ENCODE peak calls at places on chromosomes 4 and X, in six cellular contexts. Y is GM12878, X is WTC11, O is H1, T is K562, G is HCT116. I is an unnamed sample.

GRCh38 chr4:100042235-100042634 is 92.2 kb upstream of the H2AZ1 start:
- DNase-seq in T (no peak), Y (no peak), G (no peak), O (no peak), X (no peak), I (no peak)

GRCh38 chr4:152301381-152301780 is 234.5 kb downstream of the FBXW7 start:
- DNase-seq in Y (no peak), G (no peak), X (no peak), T (no peak), O (no peak), I (no peak)

GRCh38 chr4:5964030-5964429 is 54.2 kb downstream of the C4orf50 start:
- DNase-seq in X (no peak), G (no peak), O (no peak), Y (no peak), T (no peak), I (no peak)

GRCh38 chr4:1402516-1403101 is 3.6 kb downstream of the NKX1-1 start:
- DNase-seq in Y (no peak), X (no peak), G (no peak), T (no peak), O (no peak), I (no peak)

GRCh38 chrX:134144231-134144630 is 92.8 kb upstream of the CCDC160 start:
- DNase-seq in O (no peak), Y (no peak), T (peak; percentile 4), X (no peak), G (peak; percentile 1), I (peak; percentile 25)

GRCh38 chr4:37762294-37763163 is 64.0 kb upstream of the PGM2 start:
- DNase-seq in O (no peak), G (peak; percentile 6), X (peak; percentile 20), T (no peak), Y (no peak), I (peak; percentile 9)

GRCh38 chr4:149292422-149293055 is 523.1 kb downstream of the IQCM start:
- DNase-seq in T (no peak), O (no peak), X (no peak), G (no peak), Y (no peak), I (no peak)

GRCh38 chr4:60724623-60725022 is 475.5 kb upstream of the ADGRL3 start:
- DNase-seq in Y (no peak), X (no peak), O (no peak), G (no peak), T (no peak), I (no peak)

GRCh38 chr4:164779080-164779479 is 25.1 kb downstream of the SMIM31 start:
- DNase-seq in G (no peak), O (no peak), Y (no peak), T (no peak), X (no peak), I (no peak)

GRCh38 chr4:108821056-108821925 is 58.4 kb upstream of the ETNPPL start:
- DNase-seq in X (no peak), Y (no peak), T (no peak), O (no peak), G (no peak), I (no peak)

GRCh38 chrX:24767557-24767956 is 73.8 kb downstream of the POLA1 start:
- DNase-seq in X (no peak), T (no peak), G (no peak), O (no peak), Y (no peak), I (no peak)

GRCh38 chrX:40976971-40977370 is 108.3 kb upstream of the USP9X start:
- DNase-seq in X (no peak), T (no peak), O (no peak), G (no peak), Y (no peak), I (no peak)

GRCh38 chr4:102825261-102826071 is 1.9 kb downstream of the UBE2D3 start:
- DNase-seq in G (peak; percentile 53), Y (no peak), T (peak; percentile 17), X (no peak), O (no peak), I (peak; percentile 66)

GRCh38 chr4:89216422-89216821 is 91.2 kb downstream of the GPRIN3 start:
- DNase-seq in O (no peak), G (no peak), Y (no peak), X (no peak), T (no peak), I (no peak)

GRCh38 chr4:83639849-83640493 is 104.1 kb downstream of the GPAT3 start:
- DNase-seq in G (peak; percentile 71), T (peak; percentile 63), Y (peak; percentile 42), X (peak; percentile 38), O (no peak), I (peak; percentile 71)

GRCh38 chrX:9340619-9341304 is 124.1 kb upstream of the TBL1X start:
- DNase-seq in G (no peak), T (no peak), X (no peak), Y (peak; percentile 5), O (no peak), I (no peak)

GRCh38 chr4:4880492-4880891 is 21.0 kb downstream of the MSX1 start:
- DNase-seq in Y (no peak), G (no peak), T (no peak), X (no peak), O (no peak), I (no peak)

GRCh38 chr4:4875611-4876010 is 16.1 kb downstream of the MSX1 start:
- DNase-seq in G (no peak), T (no peak), X (no peak), Y (no peak), O (no peak), I (no peak)

GRCh38 chr4:4874254-4874653 is 14.8 kb downstream of the MSX1 start:
- DNase-seq in O (no peak), X (no peak), T (no peak), Y (no peak), G (no peak), I (no peak)

GRCh38 chr4:4875147-4875546 is 15.7 kb downstream of the MSX1 start:
- DNase-seq in Y (no peak), O (no peak), G (no peak), X (no peak), T (no peak), I (no peak)

GRCh38 chr4:4876945-4877661 is 17.6 kb downstream of the MSX1 start:
- DNase-seq in T (no peak), G (no peak), Y (no peak), X (no peak), O (no peak), I (no peak)
- TF ChIP-seq ATF3 in T (no peak), G (no peak), Y (no peak), X (no peak), O (no peak), I (no peak)

DNA sequence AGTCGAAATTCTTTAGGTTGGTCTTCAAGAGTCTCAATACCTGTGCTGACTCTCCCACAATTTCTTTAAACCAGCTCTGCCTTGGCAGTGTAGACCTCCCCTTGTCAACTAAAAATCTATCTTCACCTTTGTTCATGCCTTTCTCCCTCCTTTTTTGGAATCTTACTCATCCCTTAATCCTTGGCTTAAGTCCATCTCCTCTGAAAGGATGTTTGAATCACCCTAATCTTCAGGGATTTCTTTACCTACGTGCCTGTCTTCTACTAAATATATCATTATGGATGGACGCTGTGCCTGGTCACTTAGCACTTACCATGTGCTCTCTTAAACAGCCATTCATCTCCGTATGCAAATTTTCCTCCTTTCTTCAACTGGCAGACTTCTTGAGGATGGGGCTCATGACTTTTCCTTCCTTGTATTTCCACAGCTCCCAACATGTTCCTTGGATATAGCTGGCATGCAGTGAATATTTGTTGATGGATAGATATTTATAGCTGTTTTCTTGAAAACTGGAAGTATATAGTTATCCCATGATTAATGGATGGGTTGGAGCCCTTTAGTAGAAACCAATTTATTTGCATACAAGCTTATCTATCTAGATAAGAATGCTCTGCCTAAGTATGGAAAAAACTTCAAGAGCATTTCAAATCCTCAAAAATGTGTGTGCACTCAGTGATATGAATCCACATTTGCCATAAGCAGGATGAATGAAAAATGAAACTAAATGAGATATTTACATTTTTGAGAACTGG is 166.6 kb downstream of the SPRY1 start:
- DNase-seq in Y (no peak), T (no peak), X (no peak), G (no peak), O (no peak), I (no peak)
- TF ChIP-seq ATF3 in Y (no peak), T (no peak), X (no peak), G (no peak), O (no peak), I (no peak)

GRCh38 chr4:8026455-8026854 is 86.8 kb upstream of the AFAP1 start:
- DNase-seq in G (no peak), T (no peak), X (no peak), O (no peak), Y (no peak), I (no peak)
- TF ChIP-seq ATF3 in G (no peak), T (no peak), X (no peak), O (no peak), Y (no peak), I (no peak)

DNA sequence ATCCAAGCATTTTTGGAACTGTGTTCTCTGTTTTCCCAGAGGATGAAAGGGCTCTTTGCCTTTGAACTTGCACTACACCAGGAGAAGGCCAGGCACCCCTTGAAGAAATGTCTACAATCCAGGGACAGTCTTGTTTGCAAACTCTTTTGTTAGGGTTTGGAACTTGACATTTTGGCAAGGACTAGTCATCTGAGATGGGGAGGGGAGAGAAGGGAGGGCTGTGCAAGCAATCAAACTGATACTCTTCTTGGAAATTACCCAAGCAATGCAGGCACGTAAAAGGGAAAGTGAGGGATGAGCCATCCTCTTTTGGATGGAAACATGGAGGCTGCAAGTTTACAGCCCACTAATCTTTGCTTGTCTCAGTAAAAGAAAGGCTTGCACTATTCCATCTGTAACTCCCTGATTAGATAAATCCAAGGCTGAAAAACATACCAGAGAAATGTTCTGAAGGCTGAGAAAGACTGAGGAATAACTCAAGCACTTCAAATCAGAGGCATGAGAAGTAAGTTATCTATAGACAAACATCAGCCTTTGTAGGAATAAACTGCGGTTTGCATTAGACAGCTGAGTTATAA is 140.9 kb downstream of the TSPAN5 start:
- DNase-seq in G (no peak), Y (no peak), O (no peak), X (no peak), T (no peak), I (peak; percentile 46)
- TF ChIP-seq ATF3 in G (no peak), Y (no peak), O (no peak), X (no peak), T (no peak), I (no peak)

DNA sequence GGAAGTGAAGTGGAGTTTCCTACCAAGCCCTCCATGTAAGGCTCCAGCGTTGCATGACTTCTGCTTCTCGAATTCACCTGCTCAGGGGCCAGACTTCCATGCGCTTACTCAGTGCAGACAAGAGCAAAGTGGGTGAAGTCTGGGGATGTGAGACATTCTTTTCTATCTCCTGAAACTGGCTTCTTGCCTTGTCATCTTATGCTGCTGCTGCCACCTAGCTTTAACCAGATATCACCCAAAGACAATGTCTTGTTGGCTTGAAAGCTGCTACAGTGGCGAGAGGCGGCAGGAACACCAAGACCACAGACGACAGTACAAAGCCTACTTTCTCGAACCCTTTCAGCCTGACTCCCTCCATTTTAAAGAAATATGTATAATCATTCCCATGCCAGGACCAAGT is 103.6 kb upstream of the ADGRG2 start:
- DNase-seq in X (peak; percentile 10), T (peak; percentile 8), G (no peak), O (no peak), Y (no peak), I (no peak)
- TF ChIP-seq ATF3 in X (no peak), T (no peak), G (no peak), O (no peak), Y (no peak), I (no peak)

GRCh38 chr4:139753686-139754085 is 88.1 kb downstream of the MGST2 start:
- DNase-seq in T (no peak), Y (no peak), G (no peak), O (no peak), X (no peak), I (no peak)
- TF ChIP-seq ATF3 in T (no peak), Y (no peak), G (no peak), O (no peak), X (no peak), I (no peak)